ENCODE peak calls at places on chromosome 13, in five cellular contexts. X is A549; W is mesendoderm; O is GM23248; N is CD8-positive, alpha-beta T cell. L is an unnamed sample.

GRCh38 chr13:46296920-46297319 is 85.2 kb downstream of the LRRC63 start:
- DNase-seq in W (peak; percentile 89), O (peak; percentile 92), N (no peak), X (peak; percentile 30), L (no peak)

GRCh38 chr13:108961542-108962125 is 332.2 kb downstream of the MYO16 start:
- DNase-seq in N (no peak), X (peak; percentile 54), W (peak; percentile 69), O (peak; percentile 67), L (no peak)

GRCh38 chr13:47594833-47595232 is 406.2 kb downstream of the SUCLA2 start:
- DNase-seq in W (peak; percentile 66), X (peak; percentile 18), O (peak; percentile 9), N (no peak), L (no peak)

GRCh38 chr13:28503182-28503980 is 8.5 kb upstream of the FLT1 start:
- DNase-seq in X (no peak), O (no peak), N (no peak), W (peak; percentile 89), L (no peak)

GRCh38 chr13:72125561-72125960 is 258.6 kb upstream of the DACH1 start:
- DNase-seq in N (no peak), O (no peak), X (no peak), W (no peak), L (no peak)

GRCh38 chr13:101946411-101946810 is 455.4 kb downstream of the FGF14 start:
- DNase-seq in O (no peak), N (no peak), X (no peak), W (no peak), L (no peak)

GRCh38 chr13:29493796-29494195 is 101.7 kb downstream of the SLC7A1 start:
- DNase-seq in N (no peak), X (no peak), W (no peak), O (no peak), L (no peak)

GRCh38 chr13:74919914-74920313 is 562.1 kb downstream of the TBC1D4 start:
- DNase-seq in O (no peak), W (no peak), N (no peak), X (no peak), L (no peak)

GRCh38 chr13:46181799-46182490 is at the start of gene LCP1:
- DNase-seq in N (peak; percentile 48), O (no peak), W (peak; percentile 62), X (no peak), L (no peak)

GRCh38 chr13:45084515-45084914 is 35.8 kb upstream of the GTF2F2 start:
- DNase-seq in N (no peak), O (no peak), W (no peak), X (no peak), L (no peak)

DNA sequence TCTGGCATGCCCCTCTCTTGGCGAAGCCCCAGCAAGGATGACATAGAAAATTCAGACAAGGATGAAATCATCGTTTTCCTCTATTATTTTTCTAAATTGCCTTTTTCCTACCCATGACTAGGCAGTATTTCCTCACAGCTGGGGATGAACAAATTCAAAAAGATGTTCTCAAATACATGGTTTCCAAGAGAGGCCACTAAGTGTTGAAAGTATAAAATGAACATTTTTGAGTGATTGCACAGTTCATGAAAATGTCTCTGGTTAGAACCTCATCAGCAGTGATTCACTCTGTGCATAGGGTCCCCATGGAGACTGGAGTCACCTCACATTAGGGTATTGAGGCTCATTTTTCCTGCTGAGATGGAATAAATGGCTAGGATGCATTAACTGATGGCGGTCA is 373.7 kb downstream of the DNAJC15 start:
- DNase-seq in X (no peak), O (peak; percentile 74), W (no peak), N (no peak), L (no peak)
- H3K4me1 ChIP-seq in X (no peaks in the 10 kb centered on the region), O (peaks cover 11% of the 10 kb centered on the region), W (no peaks in the 10 kb centered on the region), N (no peaks in the 10 kb centered on the region), L (no peaks in the 10 kb centered on the region)

GRCh38 chr13:113861433-113862030 is 2.3 kb downstream of the GAS6 start:
- DNase-seq in X (no peak), W (peak; percentile 38), O (no peak), N (no peak), L (peak; percentile 49)

GRCh38 chr13:113860579-113861432 is 3.1 kb downstream of the GAS6 start:
- DNase-seq in N (no peak), W (peak; percentile 92), X (no peak), O (no peak), L (peak; percentile 53)

GRCh38 chr13:113863511-113864302 is at the start of gene GAS6:
- DNase-seq in N (no peak), X (peak; percentile 27), W (peak; percentile 40), O (peak; percentile 76), L (no peak)

GRCh38 chr13:113862766-113863510 is 938 bp downstream of the GAS6 start:
- DNase-seq in N (no peak), O (peak; percentile 72), X (no peak), W (peak; percentile 63), L (no peak)

DNA sequence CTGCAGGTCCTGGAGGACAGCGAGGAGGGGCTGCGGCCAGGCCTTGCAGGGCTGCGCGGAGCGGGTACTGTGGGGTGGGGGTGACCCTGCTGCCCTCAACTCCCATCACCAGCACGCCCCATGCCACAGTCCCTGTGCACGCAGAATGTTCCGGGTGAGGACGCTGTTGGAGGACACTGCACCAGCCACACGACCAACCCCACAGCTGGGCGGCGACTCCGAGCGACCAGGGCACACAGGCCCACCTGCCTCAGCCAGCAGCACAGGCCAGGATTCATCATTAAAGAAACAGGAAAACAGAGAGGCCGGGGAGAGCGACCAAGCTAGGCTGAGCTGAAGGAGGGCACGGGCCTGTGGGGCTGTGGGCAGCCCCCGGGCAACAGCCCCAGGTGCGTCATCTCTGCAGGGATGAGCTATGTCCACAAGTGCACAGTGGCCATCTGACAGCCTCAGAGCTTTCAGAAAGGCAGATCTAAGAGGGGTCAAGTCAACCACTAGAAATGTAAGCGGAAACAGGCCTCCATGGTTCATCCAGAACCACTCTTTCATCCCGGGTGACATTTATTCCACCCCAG is 1.6 kb downstream of the GAS6 start:
- DNase-seq in W (no peak), O (no peak), N (no peak), X (no peak), L (no peak)
- H3K4me1 ChIP-seq in W (peaks cover 16% of the 10 kb centered on the region), O (peaks cover 19% of the 10 kb centered on the region), N (peaks cover 13% of the 10 kb centered on the region), X (peaks cover 12% of the 10 kb centered on the region), L (no peaks in the 10 kb centered on the region)

DNA sequence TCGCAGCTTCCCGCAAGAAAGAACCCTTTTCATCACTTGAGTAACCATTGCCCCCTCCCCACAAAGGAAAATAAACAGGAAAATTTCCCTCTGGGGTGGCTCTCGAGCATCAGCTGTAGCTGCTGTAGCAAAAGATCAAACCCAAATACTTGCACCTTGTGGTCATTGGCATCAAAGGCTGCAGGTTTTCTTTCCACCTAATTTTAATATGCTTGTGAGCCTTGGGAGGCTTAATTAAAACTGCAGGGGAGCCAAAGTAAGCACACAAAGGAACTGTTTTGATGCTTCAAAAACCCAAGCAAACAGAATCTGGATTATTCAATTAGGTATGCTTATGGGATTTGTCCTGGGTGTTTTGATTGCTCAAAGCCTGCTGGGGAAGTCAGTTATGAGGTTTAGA is 119.5 kb downstream of the SHISA2 start:
- DNase-seq in X (no peak), O (no peak), W (no peak), N (no peak), L (no peak)
- H3K4me1 ChIP-seq in X (no peaks in the 10 kb centered on the region), O (no peaks in the 10 kb centered on the region), W (no peaks in the 10 kb centered on the region), N (no peaks in the 10 kb centered on the region), L (no peaks in the 10 kb centered on the region)

DNA sequence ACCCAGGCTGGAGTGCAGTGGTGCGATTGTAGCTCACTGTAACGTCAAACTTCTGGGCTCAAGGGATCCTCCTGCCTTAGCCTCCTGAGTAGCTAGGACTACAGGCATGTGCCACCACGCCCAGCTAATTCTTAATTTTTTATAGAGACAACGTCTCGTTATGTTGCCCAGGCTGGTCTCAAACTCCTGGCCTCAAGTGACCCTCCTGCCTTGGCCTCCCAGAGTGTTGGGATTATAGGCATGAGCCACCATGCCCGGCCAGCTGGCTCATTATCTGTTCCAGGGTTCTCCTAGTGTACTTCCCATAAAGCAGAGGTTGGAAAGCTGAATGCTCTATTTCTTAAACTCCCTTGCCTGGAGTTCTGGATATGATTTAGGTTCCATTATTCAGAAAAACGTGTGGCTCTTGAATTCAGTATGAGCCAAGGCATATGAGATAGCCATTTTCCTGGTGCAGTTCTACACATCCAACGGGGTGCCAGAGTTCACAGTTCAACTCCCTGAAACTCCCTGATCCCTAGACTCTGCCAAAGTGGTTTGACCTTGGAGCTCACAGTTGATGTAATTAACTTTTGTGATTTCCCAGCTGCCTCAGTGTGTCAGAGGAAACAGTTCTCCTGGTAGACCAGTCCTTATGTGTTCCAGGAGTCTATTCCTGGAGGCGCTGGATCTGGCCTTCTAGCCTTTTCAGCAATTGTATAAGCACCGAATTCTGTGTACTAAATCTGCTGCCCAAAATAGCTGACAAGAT is 21.6 kb downstream of the GPR183 start:
- DNase-seq in N (no peak), W (no peak), O (no peak), X (no peak), L (no peak)
- H3K4me1 ChIP-seq in N (peaks cover 84% of the 10 kb centered on the region), W (no peaks in the 10 kb centered on the region), O (peaks cover 37% of the 10 kb centered on the region), X (no peaks in the 10 kb centered on the region), L (peaks cover 59% of the 10 kb centered on the region)

L was measured in right atrium auricular region.